ENCODE peak calls at places on chromosomes 16 and 17, in seven cellular contexts. P, G, H, I, J, E and W are unnamed samples.

GRCh38 chr17:40316571-40317344 is 7.8 kb downstream of the RARA start:
- DNase-seq in P (no peak), G (no peak), H (peak), I (peak), J (peak), E (peak), W (peak)

GRCh38 chr17:73650617-73651200 is 6.5 kb upstream of the SDK2 start:
- DNase-seq in P (no peak), G (no peak), H (no peak), I (no peak), J (no peak), E (no peak), W (no peak)

GRCh38 chr16:16045311-16045710 is 95.9 kb downstream of the ABCC1 start:
- DNase-seq in P (no peak), G (no peak), H (no peak), I (no peak), J (no peak), E (no peak), W (no peak)

GRCh38 chr17:41547378-41547841 is 19.3 kb upstream of the KRT19 start:
- DNase-seq in P (no peak), G (no peak), H (no peak), I (peak), J (peak), E (no peak), W (no peak)

GRCh38 chr17:6894206-6894528 is 62.6 kb upstream of the TEKT1 start:
- DNase-seq in P (no peak), G (no peak), H (no peak), I (no peak), J (no peak), E (no peak), W (peak)

GRCh38 chr17:59914274-59914854 is 21.4 kb downstream of the RPS6KB1 start:
- DNase-seq in P (no peak), G (peak), H (peak), I (no peak), J (peak), E (peak), W (peak)

GRCh38 chr17:79465011-79466006 is 145.5 kb downstream of the RBFOX3 start:
- DNase-seq in P (no peak), G (peak), H (no peak), I (no peak), J (no peak), E (no peak), W (no peak)

GRCh38 chr17:16521070-16521727 is 29.2 kb upstream of the LRRC75A start:
- DNase-seq in P (peak), G (peak), H (peak), I (no peak), J (peak), E (peak), W (peak)

GRCh38 chr16:86041807-86042206 is 142.8 kb downstream of the IRF8 start:
- DNase-seq in P (no peak), G (no peak), H (no peak), I (no peak), J (no peak), E (no peak), W (no peak)

GRCh38 chr17:12637015-12637414 is 28.7 kb upstream of the MYOCD start:
- DNase-seq in P (peak), G (no peak), H (peak), I (no peak), J (peak), E (peak), W (peak)

GRCh38 chr17:77498875-77499698 is 358.3 kb downstream of the SEC14L1 start:
- DNase-seq in P (no peak), G (no peak), H (no peak), I (peak), J (no peak), E (no peak), W (no peak)

GRCh38 chr16:23949630-23950290 is 114.0 kb downstream of the PRKCB start:
- DNase-seq in P (no peak), G (no peak), H (no peak), I (no peak), J (no peak), E (no peak), W (no peak)

GRCh38 chr16:63581560-63581959 is 1540.3 kb downstream of the CDH11 start:
- DNase-seq in P (no peak), G (no peak), H (no peak), I (no peak), J (no peak), E (no peak), W (no peak)

GRCh38 chr17:44601574-44602372 is 44.5 kb downstream of the FZD2 start:
- DNase-seq in P (no peak), G (no peak), H (peak), I (peak), J (no peak), E (no peak), W (no peak)

GRCh38 chr17:4487820-4488716 is 10.6 kb upstream of the SPNS2 start:
- DNase-seq in P (no peak), G (peak), H (no peak), I (no peak), J (no peak), E (no peak), W (no peak)

GRCh38 chr16:51701025-51701424 is 550.0 kb upstream of the SALL1 start:
- DNase-seq in P (no peak), G (no peak), H (no peak), I (no peak), J (no peak), E (no peak), W (no peak)